ENCODE peak calls at places on chromosome 10, in four cellular contexts. I is cardiac muscle cell, Y is upper lobe of right lung, L is heart left ventricle. T is an unnamed sample. For H3K4me1, the result is how much of the 10 kb centered on the place peaks cover.

GRCh38 chr10:69965919-69966662 is 86.6 kb upstream of the MACROH2A2 start:
- DNase-seq in I (no peak), Y (no peak), L (no peak), T (no peak)

GRCh38 chr10:5977471-5978370 is at the start of gene IL15RA:
- DNase-seq in I (peak), Y (peak), L (peak), T (no peak)

GRCh38 chr10:100827819-100828743 is 82.7 kb downstream of the PAX2 start:
- DNase-seq in I (peak), Y (no peak), L (no peak), T (no peak)

GRCh38 chr10:3978174-3978573 is 193.2 kb upstream of the KLF6 start:
- DNase-seq in I (no peak), Y (no peak), L (no peak), T (no peak)

GRCh38 chr10:69179089-69179742 is 818 bp upstream of the SUPV3L1 start:
- DNase-seq in I (no peak), Y (no peak), L (no peak), T (no peak)

GRCh38 chr10:100847440-100847839 is 65.3 kb upstream of the SLF2 start:
- DNase-seq in I (no peak), Y (no peak), L (no peak), T (no peak)

GRCh38 chr10:13253726-13254125 is 19.6 kb upstream of the UCMA start:
- DNase-seq in I (no peak), Y (no peak), L (no peak), T (no peak)

GRCh38 chr10:129472696-129473555 is 5.9 kb downstream of the MGMT start:
- DNase-seq in I (no peak), Y (no peak), L (no peak), T (no peak)

GRCh38 chr10:114375082-114375481 is 29.2 kb downstream of the AFAP1L2 start:
- DNase-seq in I (no peak), Y (no peak), L (no peak), T (no peak)

GRCh38 chr10:43274011-43274410 is 7.1 kb upstream of the RASGEF1A start:
- DNase-seq in I (no peak), Y (no peak), L (no peak), T (no peak)

GRCh38 chr10:79203833-79204232 is 135.1 kb downstream of the ZMIZ1 start:
- DNase-seq in I (peak), Y (no peak), L (peak), T (no peak)

GRCh38 chr10:91908358-91909177 is 718 bp downstream of the FGFBP3 start:
- DNase-seq in I (peak), Y (peak), L (peak), T (no peak)

GRCh38 chr10:130138479-130138866 is 2.3 kb downstream of the GLRX3 start:
- DNase-seq in I (no peak), Y (no peak), L (no peak), T (no peak)

GRCh38 chr10:121988361-121989324 is at the start of gene TACC2:
- DNase-seq in I (no peak), Y (peak), L (no peak), T (no peak)

GRCh38 chr10:124158592-124158991 is 65.2 kb upstream of the CHST15 start:
- DNase-seq in I (no peak), Y (no peak), L (no peak), T (no peak)

GRCh38 chr10:75250934-75251333 is 15.2 kb upstream of the COMTD1 start:
- DNase-seq in I (no peak), Y (no peak), L (no peak), T (no peak)

GRCh38 chr10:27446091-27446918 is 57.8 kb upstream of the RAB18 start:
- DNase-seq in I (peak), Y (no peak), L (no peak), T (no peak)

GRCh38 chr10:31929260-31929985 is 792 bp upstream of the ARHGAP12 start:
- DNase-seq in I (peak), Y (peak), L (peak), T (no peak)

GRCh38 chr10:98308602-98309365 is 40.8 kb upstream of the LOXL4 start:
- DNase-seq in I (no peak), Y (no peak), L (no peak), T (no peak)
- H3K4me3 ChIP-seq in I (no peak), Y (no peak), L (no peak), T (no peak)

GRCh38 chr10:125967533-125967932 is 71.2 kb downstream of the FANK1 start:
- DNase-seq in I (no peak), Y (no peak), L (no peak), T (no peak)
- H3K4me1 ChIP-seq in I (under half), Y (under half), L (under half), T (under half)

DNA sequence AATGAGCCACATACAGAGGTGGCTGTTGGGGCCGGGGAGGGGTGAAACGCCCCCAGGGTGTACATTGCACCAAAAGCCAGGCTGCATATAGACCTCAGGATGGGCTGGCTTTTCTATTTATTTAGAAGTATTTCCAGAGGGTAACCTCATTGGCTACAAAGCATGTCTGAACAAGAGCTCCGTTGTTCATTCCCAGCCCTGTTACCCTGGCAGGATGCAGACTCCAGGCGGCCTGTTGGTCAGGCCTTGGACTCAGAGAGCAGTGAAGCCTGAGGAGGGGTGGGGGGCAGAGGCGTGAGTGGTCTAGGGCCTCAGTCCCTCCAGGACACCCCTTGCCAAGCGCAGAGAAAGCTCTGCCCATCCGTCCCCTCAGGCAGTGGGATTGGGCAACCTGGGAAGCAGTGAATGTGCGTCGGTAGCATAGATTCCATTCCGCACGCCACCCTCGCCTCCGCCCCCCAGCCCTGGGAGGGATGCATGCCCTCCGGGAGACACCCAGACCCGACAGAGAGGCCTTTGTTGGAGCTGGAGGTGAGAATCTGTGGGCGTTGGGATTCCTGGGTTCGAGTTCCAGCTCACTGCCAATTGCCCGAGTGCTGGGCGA is 41.9 kb downstream of the TCF7L2 start:
- DNase-seq in I (no peak), Y (no peak), L (no peak), T (no peak)
- H3K27ac ChIP-seq in I (no peak), Y (no peak), L (no peak), T (no peak)

GRCh38 chr10:36172054-36172531 is 530.0 kb upstream of the FZD8 start:
- DNase-seq in I (no peak), Y (no peak), L (no peak), T (no peak)
- H3K4me3 ChIP-seq in I (no peak), Y (no peak), L (no peak), T (no peak)

GRCh38 chr10:71204746-71205145 is 7.6 kb upstream of the UNC5B start:
- DNase-seq in I (no peak), Y (no peak), L (no peak), T (no peak)
- H3K4me1 ChIP-seq in I (under half), Y (under half), L (under half), T (under half)

GRCh38 chr10:117541405-117541908 is 1.1 kb upstream of the EMX2 start:
- DNase-seq in I (no peak), Y (no peak), L (no peak), T (no peak)
- H3K27ac ChIP-seq in I (no peak), Y (no peak), L (peak), T (no peak)

GRCh38 chr10:8602821-8603220 is 548.3 kb downstream of the GATA3 start:
- DNase-seq in I (no peak), Y (no peak), L (no peak), T (no peak)
- H3K4me3 ChIP-seq in I (no peak), Y (no peak), L (no peak), T (no peak)

GRCh38 chr10:132406750-132407149 is 9.8 kb downstream of the PWWP2B start:
- DNase-seq in I (no peak), Y (no peak), L (no peak), T (no peak)
- H3K4me1 ChIP-seq in I (under half), Y (half or more), L (under half), T (under half)